ENCODE peak calls at places on chromosomes 12 and 14, in eight cellular contexts. L is astrocyte of the cerebellum; J is mesenchymal stem cell; O is stimulated activated CD4-positive, alpha-beta T cell treated with anti-CD3 and anti-CD28 coated beads, Interleukin-2, amount 100 ng/mL, for 24 hours; T is AG20443; Q is fibroblast of gingiva; U is sigmoid colon; V is RWPE1. D is an unnamed sample.

GRCh38 chr12:95622879-95623278 is 71.6 kb upstream of the USP44 start:
- DNase-seq in O (no peak), J (no peak), T (no peak), L (no peak), U (no peak), V (no peak), Q (no peak), D (no peak)

GRCh38 chr12:116381744-116382455 is 104.4 kb upstream of the MED13L start:
- DNase-seq in J (peak), T (peak), Q (peak), U (no peak), V (peak), L (peak), O (no peak), D (no peak)

GRCh38 chr14:68426661-68427549 is 366.0 kb downstream of the ZFP36L1 start:
- DNase-seq in V (peak), T (no peak), U (no peak), Q (no peak), O (no peak), J (no peak), L (no peak), D (no peak)

GRCh38 chr14:63891148-63891964 is 38.6 kb downstream of the SYNE2 start:
- DNase-seq in L (no peak), J (peak), T (no peak), U (no peak), O (no peak), Q (no peak), V (no peak), D (no peak)

GRCh38 chr14:103329421-103330347 is 4.4 kb upstream of the EIF5 start:
- DNase-seq in Q (peak), V (peak), J (no peak), L (no peak), O (no peak), U (no peak), T (no peak), D (no peak)

GRCh38 chr14:54772451-54772881 is 130.2 kb downstream of the GCH1 start:
- DNase-seq in L (peak), U (no peak), Q (peak), O (no peak), V (peak), T (peak), J (peak), D (peak)

GRCh38 chr12:38850463-38850862 is 54.9 kb downstream of the CPNE8 start:
- DNase-seq in L (no peak), O (no peak), U (no peak), T (peak), Q (peak), J (peak), V (no peak), D (no peak)

GRCh38 chr14:68278568-68279436 is 459.2 kb downstream of the RAD51B start:
- DNase-seq in Q (peak), O (no peak), J (peak), V (peak), L (peak), U (no peak), T (peak), D (no peak)

GRCh38 chr14:36553650-36554260 is 28.7 kb downstream of the NKX2-8 start:
- DNase-seq in O (no peak), L (peak), Q (peak), V (peak), J (peak), T (peak), U (no peak), D (peak)

D was measured in Panc1.